ENCODE peak calls at places on chromosomes 3 and 15, in five cellular contexts. One of them, this sample, is unnamed.

GRCh38 chr15:68595761-68596160 is 17.0 kb downstream of the CORO2B start:
- DNase-seq in RPMI8226: no peak
- DNase-seq in DMS153: no peak
- DNase-seq in ovary: no peak
- DNase-seq in HS-27A: no peak
- DNase-seq in this sample: no peak

GRCh38 chr3:73500321-73500720 is 124.4 kb downstream of the PDZRN3 start:
- DNase-seq in DMS153: no peak
- DNase-seq in ovary: no peak
- DNase-seq in HS-27A: no peak
- DNase-seq in RPMI8226: no peak
- DNase-seq in this sample: no peak

GRCh38 chr3:114351123-114351821 is 57.4 kb downstream of the TIGIT start:
- DNase-seq in DMS153: no peak
- DNase-seq in ovary: no peak
- DNase-seq in HS-27A: no peak
- DNase-seq in RPMI8226: no peak
- DNase-seq in this sample: no peak

GRCh38 chr15:96402403-96402802 is 71.9 kb downstream of the NR2F2 start:
- DNase-seq in RPMI8226: no peak
- DNase-seq in HS-27A: no peak
- DNase-seq in DMS153: no peak
- DNase-seq in ovary: no peak
- DNase-seq in this sample: no peak

GRCh38 chr3:74479915-74480314 is 134.5 kb downstream of the CNTN3 start:
- DNase-seq in DMS153: no peak
- DNase-seq in HS-27A: no peak
- DNase-seq in RPMI8226: no peak
- DNase-seq in ovary: no peak
- DNase-seq in this sample: no peak

GRCh38 chr3:186938716-186939115 is 8.4 kb downstream of the ST6GAL1 start:
- DNase-seq in HS-27A: no peak
- DNase-seq in ovary: no peak
- DNase-seq in DMS153: no peak
- DNase-seq in RPMI8226: no peak
- DNase-seq in this sample: peak

GRCh38 chr15:67824157-67824899 is 981 bp upstream of the SKOR1 start:
- DNase-seq in DMS153: no peak
- DNase-seq in HS-27A: no peak
- DNase-seq in RPMI8226: no peak
- DNase-seq in ovary: no peak
- DNase-seq in this sample: no peak

GRCh38 chr3:72177075-72178050 is 392.4 kb upstream of the PROK2 start:
- DNase-seq in RPMI8226: peak
- DNase-seq in HS-27A: no peak
- DNase-seq in DMS153: no peak
- DNase-seq in ovary: peak
- DNase-seq in this sample: no peak

GRCh38 chr15:58134886-58135285 is 3.3 kb upstream of the AQP9 start:
- DNase-seq in RPMI8226: no peak
- DNase-seq in HS-27A: no peak
- DNase-seq in ovary: no peak
- DNase-seq in DMS153: no peak
- DNase-seq in this sample: no peak

GRCh38 chr3:142211034-142211433 is 14.4 kb downstream of the GK5 start:
- DNase-seq in ovary: no peak
- DNase-seq in RPMI8226: peak
- DNase-seq in HS-27A: no peak
- DNase-seq in DMS153: no peak
- DNase-seq in this sample: peak

GRCh38 chr15:63915209-63915887 is 81.6 kb upstream of the HERC1 start:
- DNase-seq in DMS153: peak
- DNase-seq in RPMI8226: no peak
- DNase-seq in ovary: no peak
- DNase-seq in HS-27A: no peak
- DNase-seq in this sample: no peak

This sample was measured in SK-MEL-5.